ENCODE peak calls at places on chromosome 17, in seven cellular contexts. C, G, P, K, I, F and Z are unnamed samples. For H3K4me1, the result is how much of the 10 kb centered on the place peaks cover.

GRCh38 chr17:35764123-35764991 is 3.7 kb downstream of the C17orf50 start:
- DNase-seq in C (peak), G (peak), P (peak), K (peak), I (peak), F (peak), Z (peak)

GRCh38 chr17:5437721-5438317 is 1.1 kb downstream of the C1QBP start:
- DNase-seq in C (no peak), G (no peak), P (no peak), K (no peak), I (no peak), F (no peak), Z (no peak)

GRCh38 chr17:15963670-15964110 is 18.8 kb downstream of the ADORA2B start:
- DNase-seq in C (no peak), G (no peak), P (no peak), K (no peak), I (no peak), F (no peak), Z (no peak)

GRCh38 chr17:2949469-2950044 is 113.8 kb downstream of the OR1D5 start:
- DNase-seq in C (no peak), G (peak), P (peak), K (peak), I (no peak), F (peak), Z (peak)

GRCh38 chr17:35184274-35184673 is 9.9 kb downstream of the SLC35G3 start:
- DNase-seq in C (no peak), G (no peak), P (no peak), K (no peak), I (no peak), F (no peak), Z (no peak)

GRCh38 chr17:16215965-16216316 is 607 bp upstream of the NCOR1 start:
- DNase-seq in C (no peak), G (no peak), P (peak), K (no peak), I (peak), F (no peak), Z (peak)

GRCh38 chr17:29069526-29070041 is 26.6 kb downstream of the PIPOX start:
- DNase-seq in C (no peak), G (no peak), P (no peak), K (no peak), I (no peak), F (peak), Z (peak)

GRCh38 chr17:34840758-34841157 is 120.5 kb downstream of the CCT6B start:
- DNase-seq in C (no peak), G (no peak), P (no peak), K (no peak), I (peak), F (no peak), Z (peak)

GRCh38 chr17:72691601-72692000 is 400.9 kb downstream of the SLC39A11 start:
- DNase-seq in C (no peak), G (no peak), P (no peak), K (no peak), I (no peak), F (no peak), Z (no peak)
- H3K4me3 ChIP-seq in C (no peak), G (no peak), P (no peak), K (no peak), I (no peak), F (no peak), Z (no peak)

DNA sequence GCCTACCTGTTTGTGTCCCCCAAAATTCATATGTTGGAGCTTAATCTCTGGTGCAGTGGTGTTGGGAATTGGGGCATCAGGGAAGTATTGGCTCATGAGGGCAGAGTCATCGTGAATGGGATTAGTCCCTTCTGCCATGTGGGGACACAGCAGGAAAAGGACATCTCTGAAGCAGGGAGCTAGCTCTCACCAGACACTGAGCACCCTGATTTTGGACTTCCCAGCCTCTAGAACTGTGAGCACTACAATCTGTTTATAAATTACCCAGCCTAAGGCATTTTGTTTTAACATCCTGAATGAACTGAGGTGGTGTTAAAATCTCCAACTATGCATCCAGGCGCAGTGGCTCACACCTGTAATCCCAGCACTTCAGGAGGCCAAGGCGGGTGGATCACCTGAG is 206.0 kb downstream of the SEC14L1 start:
- DNase-seq in C (no peak), G (no peak), P (peak), K (peak), I (no peak), F (no peak), Z (no peak)
- H3K4me1 ChIP-seq in C (under half), G (under half), P (under half), K (under half), I (under half), F (under half), Z (under half)

DNA sequence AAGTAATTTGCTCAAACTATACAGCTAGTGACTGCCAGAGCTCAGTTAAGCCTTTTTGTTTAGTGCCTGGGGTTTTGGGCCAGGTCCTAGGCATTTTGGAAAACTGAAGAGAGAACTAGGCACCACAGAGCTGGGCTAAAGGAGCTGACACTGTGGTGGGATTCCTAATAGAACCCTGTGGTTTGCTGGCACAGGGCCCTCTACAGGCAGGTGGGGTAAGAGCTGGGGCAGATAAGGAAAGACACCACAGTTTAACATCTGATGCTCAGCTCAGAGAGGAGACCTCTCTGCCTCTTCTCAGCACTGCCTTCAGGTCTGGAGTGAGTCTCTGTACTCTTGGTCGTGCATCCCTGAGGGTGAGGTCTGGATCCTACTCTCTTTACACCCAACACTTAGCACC is 121.2 kb downstream of the SNX11 start:
- DNase-seq in C (no peak), G (no peak), P (no peak), K (no peak), I (no peak), F (peak), Z (no peak)
- TF ChIP-seq CTCF in C (no peak), G (no peak), P (no peak), K (no peak), I (peak), F (peak), Z (no peak)

DNA sequence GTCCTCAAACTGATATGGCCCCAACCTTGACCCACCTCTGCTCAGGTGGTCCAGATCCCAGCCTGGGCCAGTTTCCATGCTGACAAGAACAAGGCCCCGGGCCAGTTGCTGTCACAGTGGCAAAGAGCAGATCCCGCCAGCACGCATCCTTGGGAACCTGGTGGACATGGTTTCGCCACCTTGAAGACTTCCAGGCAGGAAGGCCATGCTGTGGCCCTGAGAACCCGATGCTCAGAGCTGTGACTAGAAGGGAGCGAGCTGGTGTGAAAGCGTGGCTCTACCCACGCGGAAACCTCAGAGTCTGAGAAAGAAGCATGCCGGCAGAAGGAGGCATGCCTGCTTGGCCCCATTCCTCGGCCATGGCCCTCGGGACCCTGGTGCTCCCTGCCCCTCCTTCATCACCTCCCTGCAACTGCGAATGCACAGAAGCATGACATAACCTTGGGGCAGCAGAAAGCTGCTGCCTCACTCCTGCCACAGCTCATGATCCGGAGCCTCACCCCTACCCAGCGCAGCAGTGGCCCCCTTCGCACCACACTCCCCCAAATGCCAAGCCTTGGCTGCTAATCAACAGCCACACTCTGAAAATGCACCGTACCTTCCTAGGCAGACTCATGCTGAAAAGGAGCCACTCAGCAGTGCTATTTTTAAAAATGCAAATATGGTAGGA is 33.2 kb downstream of the UBE2O start:
- DNase-seq in C (no peak), G (no peak), P (no peak), K (no peak), I (peak), F (no peak), Z (no peak)
- H3K4me3 ChIP-seq in C (no peak), G (no peak), P (no peak), K (no peak), I (peak), F (no peak), Z (no peak)

GRCh38 chr17:50027639-50028206 is 28.2 kb upstream of the ITGA3 start:
- DNase-seq in C (peak), G (peak), P (peak), K (peak), I (no peak), F (peak), Z (peak)
- H3K4me1 ChIP-seq in C (under half), G (under half), P (under half), K (under half), I (under half), F (under half), Z (under half)

GRCh38 chr17:64131606-64132270 is 1.8 kb upstream of the ERN1 start:
- DNase-seq in C (no peak), G (no peak), P (no peak), K (no peak), I (peak), F (peak), Z (no peak)
- TF ChIP-seq CTCF in C (no peak), G (no peak), P (no peak), K (no peak), I (no peak), F (no peak), Z (no peak)

GRCh38 chr17:48624544-48625501 is 1.3 kb downstream of the HOXB9 start:
- DNase-seq in C (no peak), G (no peak), P (no peak), K (no peak), I (no peak), F (peak), Z (no peak)
- H3K4me3 ChIP-seq in C (peak), G (peak), P (peak), K (peak), I (peak), F (peak), Z (peak)